ENCODE peak calls at places on chromosomes 7 and 10, in seven cellular contexts. One of them, this sample, is unnamed. For H3K4me1, the result is how much of the 10 kb centered on the place peaks cover.

GRCh38 chr7:34320926-34321609 is 336.9 kb upstream of the NPSR1 start:
- DNase-seq in H1: peak
- DNase-seq in endodermal cell: peak
- DNase-seq in NT2/D1: peak
- DNase-seq in thoracic aorta: peak
- DNase-seq in CD4-positive, alpha-beta memory T cell: peak
- DNase-seq in fibroblast of lung: peak
- DNase-seq in this sample: peak

GRCh38 chr10:132551093-132551807 is 13.7 kb downstream of the INPP5A start:
- DNase-seq in H1: no peak
- DNase-seq in NT2/D1: no peak
- DNase-seq in fibroblast of lung: no peak
- DNase-seq in endodermal cell: peak
- DNase-seq in thoracic aorta: no peak
- DNase-seq in CD4-positive, alpha-beta memory T cell: no peak
- DNase-seq in this sample: no peak

GRCh38 chr10:119520283-119520682 is 22.2 kb downstream of the RGS10 start:
- DNase-seq in fibroblast of lung: no peak
- DNase-seq in thoracic aorta: no peak
- DNase-seq in CD4-positive, alpha-beta memory T cell: no peak
- DNase-seq in endodermal cell: peak
- DNase-seq in NT2/D1: no peak
- DNase-seq in H1: no peak
- DNase-seq in this sample: no peak

GRCh38 chr7:2800923-2801682 is 43.0 kb downstream of the GNA12 start:
- DNase-seq in endodermal cell: no peak
- DNase-seq in H1: no peak
- DNase-seq in fibroblast of lung: peak
- DNase-seq in thoracic aorta: no peak
- DNase-seq in CD4-positive, alpha-beta memory T cell: no peak
- DNase-seq in NT2/D1: no peak
- DNase-seq in this sample: peak

GRCh38 chr10:68367121-68367520 is 34.4 kb upstream of the PBLD start:
- DNase-seq in thoracic aorta: no peak
- DNase-seq in endodermal cell: no peak
- DNase-seq in fibroblast of lung: no peak
- DNase-seq in CD4-positive, alpha-beta memory T cell: no peak
- DNase-seq in H1: no peak
- DNase-seq in NT2/D1: no peak
- DNase-seq in this sample: no peak

GRCh38 chr7:116805100-116805544 is 57.3 kb upstream of the CAPZA2 start:
- DNase-seq in endodermal cell: no peak
- DNase-seq in thoracic aorta: no peak
- DNase-seq in NT2/D1: no peak
- DNase-seq in CD4-positive, alpha-beta memory T cell: no peak
- DNase-seq in H1: no peak
- DNase-seq in fibroblast of lung: peak
- DNase-seq in this sample: no peak

GRCh38 chr7:2099036-2099957 is 133.4 kb downstream of the MAD1L1 start:
- DNase-seq in endodermal cell: no peak
- DNase-seq in fibroblast of lung: peak
- DNase-seq in CD4-positive, alpha-beta memory T cell: peak
- DNase-seq in thoracic aorta: no peak
- DNase-seq in H1: no peak
- DNase-seq in NT2/D1: no peak
- DNase-seq in this sample: no peak

GRCh38 chr7:7562736-7563135 is 3.9 kb upstream of the MIOS start:
- DNase-seq in H1: no peak
- DNase-seq in NT2/D1: no peak
- DNase-seq in fibroblast of lung: peak
- DNase-seq in thoracic aorta: no peak
- DNase-seq in CD4-positive, alpha-beta memory T cell: no peak
- DNase-seq in endodermal cell: no peak
- DNase-seq in this sample: no peak

GRCh38 chr10:96395931-96396877 is 37.4 kb upstream of the OPALIN start:
- DNase-seq in endodermal cell: peak
- DNase-seq in fibroblast of lung: peak
- DNase-seq in thoracic aorta: no peak
- DNase-seq in NT2/D1: peak
- DNase-seq in H1: peak
- DNase-seq in CD4-positive, alpha-beta memory T cell: peak
- DNase-seq in this sample: peak

GRCh38 chr10:77146937-77147336 is 490.7 kb downstream of the KCNMA1 start:
- DNase-seq in NT2/D1: no peak
- DNase-seq in CD4-positive, alpha-beta memory T cell: no peak
- DNase-seq in thoracic aorta: no peak
- DNase-seq in H1: no peak
- DNase-seq in endodermal cell: no peak
- DNase-seq in fibroblast of lung: no peak
- DNase-seq in this sample: no peak

GRCh38 chr7:132500727-132501410 is 75.4 kb downstream of the PLXNA4 start:
- DNase-seq in thoracic aorta: peak
- DNase-seq in NT2/D1: no peak
- DNase-seq in H1: peak
- DNase-seq in CD4-positive, alpha-beta memory T cell: no peak
- DNase-seq in fibroblast of lung: peak
- DNase-seq in endodermal cell: peak
- DNase-seq in this sample: peak

GRCh38 chr10:102065561-102066420 is 642 bp downstream of the HPS6 start:
- DNase-seq in H1: no peak
- DNase-seq in thoracic aorta: no peak
- DNase-seq in CD4-positive, alpha-beta memory T cell: peak
- DNase-seq in endodermal cell: peak
- DNase-seq in NT2/D1: no peak
- DNase-seq in fibroblast of lung: no peak
- DNase-seq in this sample: peak

GRCh38 chr10:70232155-70232858 is 922 bp downstream of the PPA1 start:
- DNase-seq in thoracic aorta: no peak
- DNase-seq in fibroblast of lung: peak
- DNase-seq in H1: peak
- DNase-seq in NT2/D1: no peak
- DNase-seq in CD4-positive, alpha-beta memory T cell: peak
- DNase-seq in endodermal cell: peak
- DNase-seq in this sample: peak

GRCh38 chr10:30542001-30542861 is 87.3 kb downstream of the LYZL2 start:
- DNase-seq in endodermal cell: no peak
- DNase-seq in NT2/D1: no peak
- DNase-seq in CD4-positive, alpha-beta memory T cell: no peak
- DNase-seq in H1: no peak
- DNase-seq in fibroblast of lung: no peak
- DNase-seq in thoracic aorta: no peak
- DNase-seq in this sample: peak

GRCh38 chr10:4851846-4852245 is 25.8 kb downstream of the AKR1E2 start:
- DNase-seq in CD4-positive, alpha-beta memory T cell: no peak
- DNase-seq in thoracic aorta: no peak
- DNase-seq in fibroblast of lung: peak
- DNase-seq in H1: no peak
- DNase-seq in NT2/D1: no peak
- DNase-seq in endodermal cell: peak
- DNase-seq in this sample: no peak

GRCh38 chr10:97687785-97688781 is 1.0 kb upstream of the AVPI1 start:
- DNase-seq in NT2/D1: no peak
- DNase-seq in endodermal cell: no peak
- DNase-seq in thoracic aorta: no peak
- DNase-seq in CD4-positive, alpha-beta memory T cell: no peak
- DNase-seq in H1: no peak
- DNase-seq in fibroblast of lung: peak
- DNase-seq in this sample: peak

GRCh38 chr7:16202298-16202697 is 219.0 kb downstream of the CRPPA start:
- DNase-seq in fibroblast of lung: peak
- DNase-seq in H1: no peak
- DNase-seq in thoracic aorta: no peak
- DNase-seq in NT2/D1: no peak
- DNase-seq in endodermal cell: no peak
- DNase-seq in CD4-positive, alpha-beta memory T cell: no peak
- DNase-seq in this sample: no peak

GRCh38 chr7:143885951-143886350 is 16.0 kb downstream of the TCAF1 start:
- DNase-seq in endodermal cell: peak
- DNase-seq in thoracic aorta: no peak
- DNase-seq in fibroblast of lung: no peak
- DNase-seq in NT2/D1: no peak
- DNase-seq in CD4-positive, alpha-beta memory T cell: no peak
- DNase-seq in H1: no peak
- DNase-seq in this sample: peak

GRCh38 chr7:112067609-112068540 is 138.3 kb downstream of the DOCK4 start:
- DNase-seq in H1: no peak
- DNase-seq in fibroblast of lung: peak
- DNase-seq in thoracic aorta: no peak
- DNase-seq in endodermal cell: no peak
- DNase-seq in CD4-positive, alpha-beta memory T cell: no peak
- DNase-seq in NT2/D1: no peak
- DNase-seq in this sample: no peak

GRCh38 chr10:6244510-6244909 is 41.8 kb downstream of the PFKFB3 start:
- DNase-seq in thoracic aorta: no peak
- DNase-seq in CD4-positive, alpha-beta memory T cell: no peak
- DNase-seq in endodermal cell: no peak
- DNase-seq in H1: no peak
- DNase-seq in fibroblast of lung: no peak
- DNase-seq in NT2/D1: no peak
- DNase-seq in this sample: no peak

DNA sequence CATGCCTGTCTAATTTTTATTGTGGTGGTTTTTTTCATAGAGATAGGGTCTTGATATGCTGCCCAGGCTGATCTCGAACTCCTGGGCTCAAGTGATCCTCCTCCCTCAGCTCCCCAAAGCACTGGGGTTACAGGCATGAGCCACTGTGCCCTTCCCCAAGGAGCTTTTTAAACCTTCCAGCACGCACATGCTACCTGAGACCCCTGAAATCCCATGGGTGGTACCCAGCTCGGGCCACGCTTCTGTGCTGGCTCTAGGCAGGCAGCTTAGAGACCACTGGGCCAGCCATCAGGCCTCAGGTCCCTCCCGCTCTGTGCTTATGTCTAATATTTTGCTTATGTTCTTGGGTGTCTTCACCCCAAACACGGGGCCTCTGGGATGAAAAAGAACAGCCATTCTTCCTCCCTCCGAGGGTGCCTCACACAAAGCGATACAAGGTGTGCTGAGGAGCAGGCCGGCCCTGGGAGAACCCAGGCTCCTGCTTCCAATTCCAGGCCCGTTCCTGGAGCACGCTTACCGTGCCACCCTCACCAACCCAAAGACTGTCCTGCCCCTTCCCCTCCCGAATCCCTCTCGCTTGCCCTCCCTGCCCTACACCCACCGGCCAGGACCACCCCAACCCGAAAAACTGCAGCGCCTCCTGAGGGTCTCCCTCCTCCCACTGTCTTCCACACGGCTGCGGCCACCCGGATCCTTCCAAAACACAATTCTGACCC is 10.9 kb downstream of the SPOCK2 start:
- DNase-seq in H1: no peak
- DNase-seq in thoracic aorta: no peak
- DNase-seq in fibroblast of lung: no peak
- DNase-seq in CD4-positive, alpha-beta memory T cell: no peak
- DNase-seq in NT2/D1: no peak
- DNase-seq in endodermal cell: no peak
- DNase-seq in this sample: no peak
- H3K4me1 ChIP-seq in H1: under half
- H3K4me1 ChIP-seq in thoracic aorta: under half
- H3K4me1 ChIP-seq in fibroblast of lung: under half
- H3K4me1 ChIP-seq in CD4-positive, alpha-beta memory T cell: half or more
- H3K4me1 ChIP-seq in NT2/D1: under half
- H3K4me1 ChIP-seq in endodermal cell: under half
- H3K4me1 ChIP-seq in this sample: under half

GRCh38 chr10:11894381-11895107 is 71.4 kb downstream of the PROSER2 start:
- DNase-seq in thoracic aorta: no peak
- DNase-seq in CD4-positive, alpha-beta memory T cell: no peak
- DNase-seq in NT2/D1: no peak
- DNase-seq in H1: no peak
- DNase-seq in endodermal cell: no peak
- DNase-seq in fibroblast of lung: no peak
- DNase-seq in this sample: no peak
- H3K4me1 ChIP-seq in thoracic aorta: under half
- H3K4me1 ChIP-seq in CD4-positive, alpha-beta memory T cell: under half
- H3K4me1 ChIP-seq in NT2/D1: under half
- H3K4me1 ChIP-seq in H1: under half
- H3K4me1 ChIP-seq in endodermal cell: under half
- H3K4me1 ChIP-seq in fibroblast of lung: under half
- H3K4me1 ChIP-seq in this sample: under half

GRCh38 chr10:80528901-80529300 is 8.8 kb upstream of the SH2D4B start:
- DNase-seq in H1: no peak
- DNase-seq in fibroblast of lung: no peak
- DNase-seq in CD4-positive, alpha-beta memory T cell: no peak
- DNase-seq in NT2/D1: no peak
- DNase-seq in endodermal cell: no peak
- DNase-seq in thoracic aorta: no peak
- DNase-seq in this sample: no peak
- H3K4me1 ChIP-seq in H1: under half
- H3K4me1 ChIP-seq in fibroblast of lung: under half
- H3K4me1 ChIP-seq in CD4-positive, alpha-beta memory T cell: half or more
- H3K4me1 ChIP-seq in NT2/D1: under half
- H3K4me1 ChIP-seq in endodermal cell: under half
- H3K4me1 ChIP-seq in thoracic aorta: under half
- H3K4me1 ChIP-seq in this sample: under half

DNA sequence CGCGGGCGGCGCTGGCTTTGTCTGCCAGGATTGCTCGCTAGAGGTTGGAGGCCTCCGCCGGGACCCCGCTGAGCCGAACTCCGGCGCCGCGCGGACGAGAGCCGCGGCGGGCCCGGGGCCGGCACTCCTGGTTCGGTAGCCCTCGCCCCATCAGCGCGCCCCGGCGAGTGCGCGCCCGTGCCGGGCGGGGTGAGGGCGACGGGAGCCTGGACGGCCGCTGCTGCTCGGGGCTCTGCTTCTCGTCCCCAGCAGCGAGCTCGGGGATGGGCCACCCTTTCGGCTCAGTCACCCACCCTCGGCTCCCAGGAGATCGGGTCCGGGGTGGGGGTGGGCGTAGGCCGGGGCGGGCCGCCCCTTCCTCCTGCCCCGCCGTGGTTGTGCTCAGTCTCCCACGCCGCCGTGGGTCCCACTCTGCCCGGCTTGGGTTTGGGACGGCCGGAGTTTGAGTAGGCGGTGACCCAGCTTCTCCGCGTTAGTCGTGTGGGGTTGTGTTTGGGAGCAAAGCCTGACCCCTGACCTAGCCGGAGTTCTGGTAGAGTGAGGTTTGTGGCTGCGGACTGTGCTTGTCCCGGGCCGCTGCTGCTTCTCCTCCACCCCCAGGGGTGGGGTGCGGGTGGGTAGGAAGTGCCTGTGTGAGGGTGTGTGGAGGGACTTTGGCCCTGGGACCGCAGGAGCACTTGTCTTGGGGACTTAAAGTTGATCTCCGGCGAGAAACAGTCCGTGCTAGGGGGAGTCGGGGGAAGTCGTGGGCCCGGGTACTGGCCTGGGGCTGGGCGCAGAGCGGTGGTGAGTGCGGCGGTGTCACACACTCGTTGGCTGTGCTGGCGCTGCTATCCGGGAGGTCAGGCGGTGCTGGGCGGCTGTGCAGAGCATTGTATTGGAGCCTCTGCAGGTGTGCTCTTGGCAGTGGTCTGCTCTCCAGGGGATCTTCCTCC is 683 bp downstream of the TSPAN14 start:
- DNase-seq in CD4-positive, alpha-beta memory T cell: no peak
- DNase-seq in fibroblast of lung: peak
- DNase-seq in NT2/D1: no peak
- DNase-seq in thoracic aorta: no peak
- DNase-seq in endodermal cell: peak
- DNase-seq in H1: peak
- DNase-seq in this sample: peak
- H3K4me1 ChIP-seq in CD4-positive, alpha-beta memory T cell: under half
- H3K4me1 ChIP-seq in fibroblast of lung: under half
- H3K4me1 ChIP-seq in NT2/D1: under half
- H3K4me1 ChIP-seq in thoracic aorta: under half
- H3K4me1 ChIP-seq in endodermal cell: under half
- H3K4me1 ChIP-seq in H1: under half
- H3K4me1 ChIP-seq in this sample: half or more

GRCh38 chr10:72014197-72014596 is 50.0 kb downstream of the CHST3 start:
- DNase-seq in endodermal cell: no peak
- DNase-seq in thoracic aorta: no peak
- DNase-seq in fibroblast of lung: no peak
- DNase-seq in NT2/D1: no peak
- DNase-seq in H1: no peak
- DNase-seq in CD4-positive, alpha-beta memory T cell: no peak
- DNase-seq in this sample: no peak
- H3K4me1 ChIP-seq in endodermal cell: under half
- H3K4me1 ChIP-seq in thoracic aorta: under half
- H3K4me1 ChIP-seq in fibroblast of lung: under half
- H3K4me1 ChIP-seq in NT2/D1: under half
- H3K4me1 ChIP-seq in H1: under half
- H3K4me1 ChIP-seq in CD4-positive, alpha-beta memory T cell: under half
- H3K4me1 ChIP-seq in this sample: under half

This sample was measured in thyroid gland.